ENCODE peak calls at places on chromosomes 7 and 10, in five cellular contexts. S is RWPE1, O is stomach, E is fibroblast of lung, W is adrenal gland. L is an unnamed sample.

GRCh38 chr10:112581921-112582320 is 134.9 kb downstream of the VTI1A start:
- DNase-seq in S (no peak), O (no peak), E (no peak), W (no peak), L (no peak)

GRCh38 chr7:147052818-147053217 is 936.2 kb downstream of the CNTNAP2 start:
- DNase-seq in S (no peak), O (no peak), E (no peak), W (no peak), L (no peak)

GRCh38 chr7:134799387-134799786 is 20.0 kb downstream of the CALD1 start:
- DNase-seq in S (no peak), O (no peak), E (no peak), W (no peak), L (no peak)

GRCh38 chr7:129550673-129551360 is 48.5 kb downstream of the SMKR1 start:
- DNase-seq in S (no peak), O (no peak), E (no peak), W (no peak), L (no peak)

GRCh38 chr10:131653550-131654470 is 247.0 kb upstream of the PPP2R2D start:
- DNase-seq in S (no peak), O (peak), E (no peak), W (no peak), L (no peak)

GRCh38 chr7:31811650-31812461 is 124.8 kb downstream of the PPP1R17 start:
- DNase-seq in S (no peak), O (no peak), E (peak), W (peak), L (no peak)

GRCh38 chr10:10780746-10781145 is 236.9 kb upstream of the CELF2 start:
- DNase-seq in S (no peak), O (no peak), E (peak), W (no peak), L (no peak)

GRCh38 chr10:97321807-97322195 is 2.7 kb downstream of the FRAT1 start:
- DNase-seq in S (no peak), O (no peak), E (no peak), W (no peak), L (no peak)

GRCh38 chr7:143965280-143965679 is 10.6 kb downstream of the OR2F1 start:
- DNase-seq in S (no peak), O (no peak), E (no peak), W (peak), L (no peak)

GRCh38 chr7:157751951-157752673 is 415.3 kb downstream of the DNAJB6 start:
- DNase-seq in S (no peak), O (no peak), E (no peak), W (no peak), L (no peak)

GRCh38 chr7:81584667-81585066 is 185.2 kb downstream of the HGF start:
- DNase-seq in S (no peak), O (no peak), E (no peak), W (no peak), L (no peak)

GRCh38 chr10:118045842-118046490 is 775 bp downstream of the RAB11FIP2 start:
- DNase-seq in S (peak), O (peak), E (peak), W (peak), L (no peak)

GRCh38 chr7:20738517-20739481 is 47.9 kb downstream of the SP8 start:
- DNase-seq in S (no peak), O (no peak), E (no peak), W (no peak), L (no peak)

GRCh38 chr7:44617225-44617885 is 10.9 kb downstream of the OGDH start:
- DNase-seq in S (no peak), O (no peak), E (peak), W (no peak), L (no peak)

GRCh38 chr10:130558778-130559177 is 422.6 kb downstream of the GLRX3 start:
- DNase-seq in S (no peak), O (no peak), E (no peak), W (no peak), L (no peak)

GRCh38 chr7:13416544-13416943 is 572.9 kb downstream of the ETV1 start:
- DNase-seq in S (no peak), O (no peak), E (no peak), W (no peak), L (no peak)

GRCh38 chr7:127375626-127376025 is 16.9 kb downstream of the ZNF800 start:
- DNase-seq in S (no peak), O (no peak), E (no peak), W (no peak), L (no peak)

GRCh38 chr10:3972460-3973366 is 187.7 kb upstream of the KLF6 start:
- DNase-seq in S (no peak), O (no peak), E (no peak), W (no peak), L (no peak)

GRCh38 chr7:100106633-100107032 is 5.2 kb downstream of the AP4M1 start:
- DNase-seq in S (no peak), O (no peak), E (no peak), W (no peak), L (no peak)

GRCh38 chr10:118031351-118032075 is 15.2 kb downstream of the RAB11FIP2 start:
- DNase-seq in S (no peak), O (no peak), E (peak), W (no peak), L (no peak)

GRCh38 chr7:129671276-129671675 is 59.8 kb downstream of the NRF1 start:
- DNase-seq in S (no peak), O (no peak), E (no peak), W (no peak), L (no peak)

GRCh38 chr7:102323914-102324195 is 32.4 kb downstream of the SPDYE6 start:
- DNase-seq in S (no peak), O (no peak), E (no peak), W (no peak), L (no peak)
- H3K27ac ChIP-seq in S (no peak), O (no peak), E (no peak), W (no peak), L (no peak)

DNA sequence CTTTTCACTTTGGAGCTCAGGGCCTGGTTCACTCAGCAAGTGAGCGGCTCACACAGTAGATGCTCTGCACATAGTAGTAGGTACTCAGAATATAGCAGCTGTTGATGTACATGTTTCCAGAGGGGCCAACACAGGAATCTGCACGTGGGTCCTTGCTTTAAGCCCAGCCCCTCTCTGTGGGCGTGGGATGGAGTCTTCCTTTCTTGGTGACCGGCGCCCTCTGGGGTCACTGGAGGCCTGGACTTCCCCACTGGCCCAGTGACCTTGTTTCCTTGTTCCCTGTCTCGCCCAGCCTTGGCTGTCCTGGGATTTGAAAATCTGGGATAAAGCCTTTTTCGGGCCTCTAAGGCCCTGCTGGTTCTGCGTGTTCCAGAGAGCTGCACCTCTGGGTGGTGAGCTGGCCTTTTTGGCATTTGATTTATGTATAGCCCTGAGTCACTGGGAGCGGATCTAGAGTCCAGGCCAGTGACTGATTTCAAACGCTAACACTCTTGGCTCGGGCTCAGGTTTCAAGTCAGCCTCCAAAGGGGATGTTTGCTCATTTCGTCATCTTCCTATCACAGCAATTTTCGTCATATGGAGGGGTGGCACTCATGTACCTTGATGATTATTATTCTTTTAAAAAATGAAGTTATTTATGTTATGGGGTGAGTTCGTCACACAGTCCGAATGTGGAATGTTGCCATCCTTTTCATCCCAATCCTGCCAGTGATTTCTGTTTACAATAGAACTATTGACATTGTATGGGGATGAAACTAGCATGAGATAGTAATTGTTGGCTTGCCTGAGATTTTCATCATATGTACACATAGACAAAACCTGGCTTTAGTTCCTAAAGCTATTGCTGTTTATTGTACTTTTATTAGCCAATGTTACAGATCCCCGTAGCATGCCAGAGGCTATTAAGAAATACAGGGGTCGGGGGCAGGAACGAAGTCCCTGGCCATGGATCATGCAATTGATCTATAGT is 65.5 kb downstream of the CUX1 start:
- DNase-seq in S (peak), O (peak), E (peak), W (peak), L (no peak)
- H3K27ac ChIP-seq in S (peak), O (peak), E (peak), W (peak), L (no peak)

DNA sequence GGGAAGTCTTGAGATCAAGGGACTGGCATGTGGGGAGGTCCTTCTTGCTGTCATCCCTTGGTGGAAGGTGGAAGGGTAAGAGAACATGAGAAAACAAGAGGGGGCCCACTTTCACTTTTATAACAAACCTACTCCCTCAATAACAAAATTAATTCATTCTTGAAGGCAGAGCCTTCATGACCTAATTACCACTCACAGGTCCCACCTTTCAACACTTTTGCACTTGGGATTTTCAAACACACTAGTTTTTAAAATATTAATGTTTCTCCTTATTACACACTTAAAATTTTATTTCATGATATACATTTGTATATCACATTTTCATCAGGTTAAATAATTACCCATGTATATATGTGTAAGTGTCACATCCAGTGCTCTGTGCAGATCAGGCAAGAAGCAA is 2.0 kb downstream of the ST7 start:
- DNase-seq in S (no peak), O (no peak), E (no peak), W (no peak), L (no peak)
- H3K27ac ChIP-seq in S (no peak), O (peak), E (no peak), W (peak), L (no peak)

GRCh38 chr7:107286751-107287621 is 118.2 kb downstream of the HBP1 start:
- DNase-seq in S (no peak), O (no peak), E (no peak), W (no peak), L (no peak)

GRCh38 chr7:107284911-107285479 is 116.2 kb downstream of the HBP1 start:
- DNase-seq in S (no peak), O (no peak), E (no peak), W (no peak), L (no peak)
- H3K27ac ChIP-seq in S (no peak), O (no peak), E (no peak), W (no peak), L (no peak)

GRCh38 chr10:129293991-129294700 is 172.9 kb upstream of the MGMT start:
- DNase-seq in S (no peak), O (no peak), E (no peak), W (no peak), L (no peak)
- H3K27ac ChIP-seq in S (no peak), O (no peak), E (no peak), W (no peak), L (no peak)

GRCh38 chr7:22561356-22561755 is 61.4 kb upstream of the STEAP1B start:
- DNase-seq in S (peak), O (no peak), E (peak), W (peak), L (peak)
- H3K27ac ChIP-seq in S (peak), O (peak), E (peak), W (peak), L (peak)